ENCODE peak calls at places on chromosomes 1 and 21, in ten cellular contexts. C is colonic mucosa, P is left ventricle myocardium inferior, D is IMR-90, R is heart right ventricle, E is mesendoderm, N is bronchial epithelial cell, Y is uterus, T is esophagus squamous epithelium, M is WERI-Rb-1. A is an unnamed sample. For H3K27me3, the result is how much of the 10 kb centered on the place peaks cover.

GRCh38 chr1:119012383-119012782 is 24.2 kb upstream of the TBX15 start:
- DNase-seq in C (no peak), P (no peak), D (no peak), R (no peak), E (peak), N (no peak), Y (no peak), T (no peak), M (no peak), A (no peak)

GRCh38 chr1:110208916-110209650 is 1.0 kb upstream of the KCNC4 start:
- DNase-seq in C (no peak), P (no peak), D (no peak), R (no peak), E (peak), N (no peak), Y (no peak), T (no peak), M (no peak), A (no peak)

GRCh38 chr1:226551299-226551698 is 2.7 kb downstream of the STUM start:
- DNase-seq in C (peak), P (no peak), D (no peak), R (no peak), E (no peak), N (no peak), Y (no peak), T (no peak), M (no peak), A (no peak)

GRCh38 chr1:223525957-223526356 is 132.7 kb downstream of the CCDC185 start:
- DNase-seq in C (no peak), P (no peak), D (no peak), R (no peak), E (no peak), N (no peak), Y (no peak), T (no peak), M (no peak), A (no peak)

GRCh38 chr1:47527653-47528272 is 89.9 kb downstream of the FOXD2 start:
- DNase-seq in C (peak), P (no peak), D (no peak), R (no peak), E (peak), N (peak), Y (no peak), T (no peak), M (no peak), A (peak)

GRCh38 chr1:187733234-187733633 is 904.5 kb downstream of the PLA2G4A start:
- DNase-seq in C (no peak), P (no peak), D (no peak), R (no peak), E (no peak), N (no peak), Y (no peak), T (no peak), M (no peak), A (no peak)

GRCh38 chr1:33966346-33967141 is 102.7 kb downstream of the HMGB4 start:
- DNase-seq in C (no peak), P (no peak), D (peak), R (no peak), E (no peak), N (no peak), Y (no peak), T (no peak), M (no peak), A (no peak)

GRCh38 chr1:61670016-61670415 is 54.9 kb downstream of the TM2D1 start:
- DNase-seq in C (no peak), P (no peak), D (no peak), R (no peak), E (no peak), N (no peak), Y (no peak), T (no peak), M (no peak), A (no peak)

GRCh38 chr1:220001095-220001501 is 45.2 kb downstream of the EPRS1 start:
- DNase-seq in C (no peak), P (no peak), D (peak), R (no peak), E (no peak), N (no peak), Y (no peak), T (no peak), M (no peak), A (no peak)

GRCh38 chr1:214280386-214281029 is 451 bp upstream of the SMYD2 start:
- DNase-seq in C (peak), P (peak), D (peak), R (peak), E (peak), N (peak), Y (peak), T (no peak), M (peak), A (peak)

GRCh38 chr1:168114845-168115244 is 21.9 kb downstream of the GPR161 start:
- DNase-seq in C (peak), P (no peak), D (no peak), R (no peak), E (no peak), N (no peak), Y (no peak), T (no peak), M (no peak), A (no peak)

GRCh38 chr1:234531181-234532132 is 52.5 kb upstream of the TARBP1 start:
- DNase-seq in C (no peak), P (peak), D (peak), R (peak), E (peak), N (peak), Y (peak), T (no peak), M (no peak), A (no peak)

GRCh38 chr1:109361649-109362048 is 36.1 kb downstream of the SORT1 start:
- DNase-seq in C (no peak), P (no peak), D (peak), R (no peak), E (no peak), N (peak), Y (no peak), T (no peak), M (no peak), A (no peak)

GRCh38 chr1:201213106-201213770 is 22.6 kb downstream of the IGFN1 start:
- DNase-seq in C (no peak), P (no peak), D (no peak), R (no peak), E (no peak), N (no peak), Y (no peak), T (no peak), M (peak), A (no peak)

GRCh38 chr1:244361764-244362473 is 89.8 kb downstream of the ADSS2 start:
- DNase-seq in C (no peak), P (no peak), D (peak), R (no peak), E (peak), N (no peak), Y (no peak), T (no peak), M (no peak), A (peak)

GRCh38 chr1:9315411-9316079 is 22.9 kb downstream of the SPSB1 start:
- DNase-seq in C (no peak), P (peak), D (peak), R (no peak), E (no peak), N (peak), Y (no peak), T (no peak), M (no peak), A (no peak)

GRCh38 chr1:225768662-225769426 is 8.8 kb upstream of the SRP9 start:
- DNase-seq in C (no peak), P (no peak), D (no peak), R (no peak), E (peak), N (peak), Y (no peak), T (no peak), M (peak), A (no peak)

GRCh38 chr21:44774972-44775371 is 26.6 kb downstream of the UBE2G2 start:
- DNase-seq in C (no peak), P (no peak), D (no peak), R (no peak), E (no peak), N (no peak), Y (no peak), T (no peak), M (no peak), A (no peak)

GRCh38 chr1:109149874-109150601 is 36.1 kb downstream of the ELAPOR1 start:
- DNase-seq in C (peak), P (no peak), D (no peak), R (no peak), E (no peak), N (no peak), Y (no peak), T (no peak), M (peak), A (no peak)

GRCh38 chr1:21594935-21595897 is 73.9 kb downstream of the RAP1GAP start:
- DNase-seq in C (peak), P (peak), D (peak), R (peak), E (peak), N (no peak), Y (no peak), T (no peak), M (peak), A (peak)

GRCh38 chr1:29122662-29122986 is 1.1 kb downstream of the TMEM200B start:
- DNase-seq in C (peak), P (peak), D (peak), R (peak), E (peak), N (peak), Y (peak), T (no peak), M (no peak), A (no peak)

GRCh38 chr21:34889537-34890257 is 159.4 kb downstream of the RUNX1 start:
- DNase-seq in C (peak), P (peak), D (peak), R (peak), E (peak), N (peak), Y (peak), T (no peak), M (peak), A (peak)

GRCh38 chr1:245901037-245901436 is 606.0 kb downstream of the SMYD3 start:
- DNase-seq in C (no peak), P (no peak), D (peak), R (no peak), E (no peak), N (no peak), Y (no peak), T (no peak), M (no peak), A (no peak)

GRCh38 chr1:81699234-81699633 is 101.5 kb upstream of the ADGRL2 start:
- DNase-seq in C (no peak), P (no peak), D (peak), R (no peak), E (peak), N (peak), Y (no peak), T (no peak), M (no peak), A (no peak)

GRCh38 chr1:31831397-31832378 is 15.9 kb upstream of the SPOCD1 start:
- DNase-seq in C (no peak), P (no peak), D (peak), R (no peak), E (no peak), N (peak), Y (no peak), T (no peak), M (no peak), A (no peak)

GRCh38 chr1:235067396-235068154 is 61.1 kb downstream of the TOMM20 start:
- DNase-seq in C (peak), P (peak), D (peak), R (peak), E (peak), N (peak), Y (peak), T (peak), M (no peak), A (peak)

GRCh38 chr21:42833439-42833815 is 45.9 kb downstream of the WDR4 start:
- DNase-seq in C (peak), P (no peak), D (peak), R (no peak), E (peak), N (peak), Y (no peak), T (no peak), M (peak), A (peak)

GRCh38 chr21:33117268-33117888 is 47.4 kb downstream of the OLIG1 start:
- DNase-seq in C (no peak), P (no peak), D (no peak), R (no peak), E (no peak), N (no peak), Y (no peak), T (no peak), M (no peak), A (no peak)

GRCh38 chr21:33112670-33113596 is 43.0 kb downstream of the OLIG1 start:
- DNase-seq in C (no peak), P (no peak), D (no peak), R (no peak), E (no peak), N (no peak), Y (no peak), T (no peak), M (no peak), A (no peak)

GRCh38 chr21:33116669-33117267 is 46.8 kb downstream of the OLIG1 start:
- DNase-seq in C (no peak), P (no peak), D (no peak), R (no peak), E (no peak), N (no peak), Y (no peak), T (no peak), M (no peak), A (no peak)

GRCh38 chr21:33114276-33114675 is 44.3 kb downstream of the OLIG1 start:
- DNase-seq in C (no peak), P (no peak), D (no peak), R (no peak), E (no peak), N (no peak), Y (no peak), T (no peak), M (no peak), A (no peak)

GRCh38 chr21:33115586-33116541 is 45.9 kb downstream of the OLIG1 start:
- DNase-seq in C (no peak), P (no peak), D (no peak), R (no peak), E (no peak), N (no peak), Y (no peak), T (no peak), M (no peak), A (no peak)
- H3K27me3 ChIP-seq in C (under half), P (half or more), D (half or more), R (under half), E (under half), N (under half), Y (under half), T (under half), M (under half), A (under half)

DNA sequence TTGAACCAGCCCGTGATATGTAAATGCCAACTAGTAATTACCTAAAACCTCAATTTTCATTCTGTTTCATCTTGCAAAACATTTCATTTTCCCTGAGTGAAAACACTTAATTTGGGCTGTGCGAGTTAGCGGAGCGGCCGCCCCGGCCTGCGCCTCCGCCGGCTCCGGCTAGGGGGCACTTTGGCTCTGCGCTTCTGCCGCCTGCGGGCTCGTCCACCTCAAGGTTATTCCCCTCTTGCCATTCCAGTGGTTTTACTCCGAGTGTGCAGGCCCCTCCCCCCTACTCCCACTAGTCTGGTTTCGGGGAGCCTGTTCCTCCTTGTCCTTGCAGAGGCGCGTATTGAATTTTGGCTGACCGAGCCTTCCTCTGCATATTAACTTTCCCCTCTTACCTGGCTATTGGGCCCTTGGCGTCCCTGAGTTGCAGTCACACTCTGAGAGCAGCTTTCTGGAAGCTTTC is 55.6 kb downstream of the PEX14 start:
- DNase-seq in C (no peak), P (peak), D (peak), R (peak), E (peak), N (peak), Y (peak), T (no peak), M (peak), A (peak)
- H3K27me3 ChIP-seq in C (under half), P (under half), D (under half), R (under half), E (under half), N (under half), Y (under half), T (under half), M (under half), A (under half)

DNA sequence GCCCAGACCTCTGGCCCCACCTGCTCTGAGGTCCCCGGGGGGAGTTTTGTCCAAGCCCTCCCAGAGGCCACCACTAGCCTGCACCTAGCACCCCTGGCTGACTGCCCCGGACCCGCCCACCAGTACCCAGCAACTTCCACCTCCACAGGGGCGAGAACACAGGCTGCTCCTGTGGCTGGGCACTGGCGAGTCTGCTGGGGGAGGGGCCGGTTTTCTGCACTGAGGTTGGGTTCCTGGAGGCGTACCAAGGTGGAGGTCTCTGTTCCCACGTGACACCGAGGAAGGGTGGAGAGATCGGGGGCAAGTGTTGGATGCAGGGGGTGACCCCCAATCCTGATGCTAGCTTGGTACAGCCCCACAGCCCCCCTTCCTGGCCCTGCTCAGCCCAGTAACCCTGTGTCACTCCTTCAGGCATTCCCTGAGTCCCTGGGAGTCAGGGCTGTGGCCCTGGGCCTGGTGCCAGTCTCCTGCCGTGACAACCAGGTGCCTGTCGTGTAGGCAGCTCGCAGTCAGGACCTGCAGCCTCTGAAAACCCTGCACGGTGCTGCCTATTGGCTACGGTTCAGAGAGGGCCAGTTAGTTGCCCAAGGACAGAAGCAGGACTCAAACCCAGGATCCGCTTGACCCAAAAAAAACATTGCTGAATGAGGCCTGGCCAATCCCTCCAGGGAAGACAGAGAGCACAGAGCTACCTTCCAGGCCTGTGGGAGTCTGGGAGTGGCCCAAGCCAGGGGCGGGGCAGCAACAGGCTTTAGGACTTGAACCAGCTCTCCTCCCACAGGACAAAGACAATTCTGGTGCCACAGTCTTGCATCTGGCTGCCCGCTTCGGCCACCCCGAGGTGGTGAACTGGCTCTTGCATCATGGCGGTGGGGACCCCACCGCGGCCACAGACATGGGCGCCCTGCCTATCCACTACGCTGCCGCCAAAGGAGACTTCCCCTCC is 3.1 kb downstream of the ESPN start:
- DNase-seq in C (peak), P (no peak), D (no peak), R (no peak), E (no peak), N (no peak), Y (no peak), T (no peak), M (no peak), A (peak)
- H3K27me3 ChIP-seq in C (under half), P (half or more), D (half or more), R (half or more), E (under half), N (under half), Y (under half), T (under half), M (under half), A (under half)

GRCh38 chr1:24286246-24287010 is 32.7 kb upstream of the GRHL3 start:
- DNase-seq in C (no peak), P (no peak), D (no peak), R (no peak), E (no peak), N (peak), Y (no peak), T (no peak), M (no peak), A (no peak)
- H3K27me3 ChIP-seq in C (under half), P (under half), D (under half), R (under half), E (under half), N (under half), Y (under half), T (under half), M (under half), A (under half)